ENCODE peak calls at places on chromosomes 3 and 15, in five cellular contexts. O, Y, K, W and N are unnamed samples.

GRCh38 chr3:126961191-126961790 is 21.6 kb upstream of the PLXNA1 start:
- DNase-seq in O (no peak), Y (no peak), K (peak; percentile 76), W (no peak), N (no peak)

GRCh38 chr15:44719293-44719999 is 8.1 kb downstream of the B2M start:
- DNase-seq in O (peak; percentile 75), Y (no peak), K (peak; percentile 70), W (peak; percentile 71), N (peak; percentile 34)

GRCh38 chr15:60396100-60396499 is 1.7 kb downstream of the ANXA2 start:
- DNase-seq in O (no peak), Y (no peak), K (no peak), W (no peak), N (no peak)

GRCh38 chr15:75639191-75639708 is 774 bp downstream of the IMP3 start:
- DNase-seq in O (no peak), Y (no peak), K (no peak), W (no peak), N (no peak)

GRCh38 chr3:124032351-124032880 is 40.5 kb upstream of the ROPN1 start:
- DNase-seq in O (no peak), Y (no peak), K (peak; percentile 39), W (no peak), N (peak; percentile 78)

GRCh38 chr3:162738778-162739177 is 1242.2 kb downstream of the OTOL1 start:
- DNase-seq in O (no peak), Y (no peak), K (no peak), W (no peak), N (peak; percentile 34)

GRCh38 chr3:59277201-59277600 is 227.4 kb upstream of the CFAP20DC start:
- DNase-seq in O (no peak), Y (no peak), K (no peak), W (no peak), N (peak; percentile 3)

GRCh38 chr3:108103040-108103751 is 12.4 kb upstream of the CD47 start:
- DNase-seq in O (no peak), Y (no peak), K (no peak), W (no peak), N (no peak)

GRCh38 chr3:15051531-15051930 is 13.6 kb downstream of the MRPS25 start:
- DNase-seq in O (peak; percentile 41), Y (no peak), K (peak; percentile 17), W (peak; percentile 50), N (peak; percentile 42)

GRCh38 chr15:37885651-37886050 is 48.8 kb upstream of the TMCO5A start:
- DNase-seq in O (no peak), Y (no peak), K (no peak), W (no peak), N (peak; percentile 53)